ENCODE peak calls at places on chromosomes 7 and 10, in four cellular contexts. A is heart left ventricle, J is OCI-LY7, T is epithelial cell of esophagus. D is an unnamed sample.

GRCh38 chr7:155581107-155581830 is 34.9 kb upstream of the CNPY1 start:
- DNase-seq in T (no peak), A (no peak), J (no peak), D (no peak)

GRCh38 chr7:16587785-16588184 is 57.8 kb downstream of the ANKMY2 start:
- DNase-seq in A (peak), T (no peak), J (no peak), D (no peak)

GRCh38 chr7:105643857-105644256 is 62.6 kb upstream of the EFCAB10 start:
- DNase-seq in A (no peak), J (no peak), T (no peak), D (no peak)

GRCh38 chr7:104979167-104979841 is 34.7 kb upstream of the KMT2E start:
- DNase-seq in J (no peak), T (peak), A (peak), D (no peak)

GRCh38 chr10:21242915-21243314 is 282.6 kb downstream of the SKIDA1 start:
- DNase-seq in J (no peak), A (no peak), T (no peak), D (no peak)

GRCh38 chr7:41732279-41733062 is 29.6 kb upstream of the INHBA start:
- DNase-seq in A (no peak), T (no peak), J (peak), D (no peak)

GRCh38 chr7:158971214-158971613 is 114.9 kb downstream of the DYNC2I1 start:
- DNase-seq in A (no peak), T (no peak), J (no peak), D (no peak)

GRCh38 chr10:97499561-97500296 is 1.0 kb downstream of the UBTD1 start:
- DNase-seq in J (no peak), A (peak), T (peak), D (no peak)

GRCh38 chr10:13660545-13660920 is 73.8 kb downstream of the PRPF18 start:
- DNase-seq in A (no peak), T (peak), J (no peak), D (no peak)

DNA sequence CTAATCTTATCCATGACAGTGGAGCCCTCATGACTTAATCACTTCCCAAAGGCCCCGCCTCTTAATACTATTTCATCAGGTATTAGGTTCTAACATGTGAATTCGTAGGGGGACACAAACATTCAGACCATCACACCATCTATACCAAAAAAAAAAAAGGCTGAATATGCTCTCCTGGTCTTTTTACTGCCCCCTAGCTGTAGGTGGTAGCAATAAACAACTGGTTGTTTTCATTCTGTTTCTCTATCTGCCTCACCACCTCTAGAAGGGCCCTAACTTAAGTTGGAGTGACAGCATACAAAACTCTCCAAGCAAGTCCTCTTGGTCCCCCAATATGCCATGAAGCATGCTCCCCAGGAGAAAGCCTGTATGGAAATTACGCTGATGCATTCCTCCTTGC is 94.1 kb downstream of the GRM8 start:
- DNase-seq in A (no peak), J (peak), T (peak), D (peak)
- TF ChIP-seq CTCF in A (peak), J (peak), T (peak), D (peak)

GRCh38 chr10:5615263-5615820 is 51.1 kb downstream of the ASB13 start:
- DNase-seq in T (peak), A (no peak), J (no peak), D (no peak)
- TF ChIP-seq CTCF in T (no peak), A (no peak), J (no peak), D (no peak)

GRCh38 chr10:100826983-100827818 is 81.8 kb downstream of the PAX2 start:
- DNase-seq in T (peak), J (no peak), A (no peak), D (peak)
- TF ChIP-seq CTCF in T (peak), J (peak), A (peak), D (peak)

GRCh38 chr10:126930506-126931458 is 25.6 kb downstream of the DOCK1 start:
- DNase-seq in T (no peak), A (no peak), J (no peak), D (no peak)
- TF ChIP-seq CTCF in T (no peak), A (peak), J (no peak), D (no peak)

DNA sequence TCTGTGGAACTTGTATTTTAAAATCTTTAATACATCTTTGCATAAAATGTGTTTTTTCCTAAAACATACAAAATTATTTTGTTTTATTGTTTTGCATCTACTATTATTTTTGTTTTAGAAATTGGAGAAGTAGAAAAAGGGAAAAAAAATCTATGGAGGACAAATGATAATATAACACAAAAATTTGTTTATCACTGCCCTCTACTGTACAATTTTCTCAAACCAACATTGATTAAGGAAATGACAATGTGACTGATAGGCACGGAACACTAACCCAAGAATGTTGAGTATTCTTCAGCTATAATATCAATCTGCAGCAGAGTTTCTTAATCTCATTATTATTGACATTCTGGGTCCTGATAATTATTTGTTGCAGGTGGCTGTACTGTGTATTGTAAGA is 9.5 kb upstream of the ING3 start:
- DNase-seq in J (peak), T (peak), A (no peak), D (no peak)
- TF ChIP-seq CTCF in J (peak), T (peak), A (peak), D (peak)

GRCh38 chr7:132618956-132619305 is 42.7 kb upstream of the PLXNA4 start:
- DNase-seq in A (no peak), T (no peak), J (no peak), D (no peak)

GRCh38 chr7:132613737-132614136 is 37.5 kb upstream of the PLXNA4 start:
- DNase-seq in T (no peak), A (no peak), J (no peak), D (no peak)

GRCh38 chr7:132618271-132618955 is 42.1 kb upstream of the PLXNA4 start:
- DNase-seq in T (no peak), J (no peak), A (no peak), D (no peak)

GRCh38 chr7:132611056-132611455 is 34.8 kb upstream of the PLXNA4 start:
- DNase-seq in A (no peak), J (no peak), T (no peak), D (no peak)

DNA sequence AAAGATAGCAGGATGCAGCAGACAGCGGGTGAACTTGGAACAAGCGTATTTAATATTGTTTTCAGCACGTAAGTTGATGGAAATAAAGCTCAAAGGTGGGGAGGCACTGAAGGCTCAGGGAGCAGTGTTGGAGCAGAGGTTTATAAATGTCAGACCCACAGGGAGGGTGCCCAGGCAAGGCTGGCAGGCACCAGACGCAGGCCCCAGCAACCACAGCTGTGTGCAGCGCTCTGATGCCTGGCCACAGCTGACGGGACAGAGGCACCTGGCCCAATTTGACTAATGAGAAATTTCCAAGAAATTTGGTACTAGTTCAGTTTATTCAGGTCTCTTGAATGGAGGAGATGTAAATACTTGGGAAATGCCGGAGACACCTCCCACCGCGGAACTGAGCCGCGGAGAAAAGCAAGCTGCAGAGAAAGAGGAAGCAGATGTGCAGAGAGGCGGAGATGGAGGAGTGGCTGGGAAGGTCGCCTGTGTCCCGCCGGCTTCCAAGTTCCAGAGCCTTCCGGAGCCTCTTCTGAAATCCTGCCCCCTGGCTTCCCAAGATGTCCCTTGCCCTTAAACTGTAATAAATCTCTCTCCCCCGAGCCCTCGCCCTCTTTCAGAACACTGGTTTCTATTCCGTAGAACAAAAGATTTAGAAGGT is 38.3 kb upstream of the PLXNA4 start:
- DNase-seq in J (no peak), A (peak), T (no peak), D (no peak)
- TF ChIP-seq CTCF in J (no peak), A (peak), T (no peak), D (no peak)

GRCh38 chr7:154345093-154345492 is 292.9 kb downstream of the DPP6 start:
- DNase-seq in A (no peak), J (no peak), T (no peak), D (no peak)
- TF ChIP-seq CTCF in A (no peak), J (no peak), T (no peak), D (no peak)